ENCODE peak calls at places on chromosome 18, in eight cellular contexts. W, I, F, Y, H, Q, V and R are unnamed samples.
A peak's percentile ranks its signal among the peaks of the same experiment; 100 is the strongest.

GRCh38 chr18:35343488-35343935 is 708 bp downstream of the ZNF24 start:
- DNase-seq in F (no peak), H (no peak), I (no peak), V (no peak), Y (no peak), W (no peak), Q (no peak), R (no peak)

GRCh38 chr18:8139127-8139591 is 470.1 kb upstream of the RAB12 start:
- DNase-seq in H (no peak), I (no peak), Q (peak; percentile 43), W (no peak), F (no peak), Y (no peak), V (no peak), R (no peak)

GRCh38 chr18:50745946-50746345 is 73.9 kb downstream of the MRO start:
- DNase-seq in V (no peak), W (no peak), F (no peak), Q (no peak), Y (no peak), I (no peak), H (no peak), R (no peak)

GRCh38 chr18:21949326-21950015 is 208.9 kb downstream of the MIB1 start:
- DNase-seq in I (no peak), W (no peak), F (no peak), Q (no peak), Y (no peak), V (no peak), H (no peak), R (no peak)

GRCh38 chr18:50528806-50529205 is 31.1 kb upstream of the MAPK4 start:
- DNase-seq in Q (no peak), Y (no peak), H (no peak), W (no peak), F (no peak), I (no peak), V (no peak), R (no peak)

GRCh38 chr18:6497543-6497942 is 82.8 kb upstream of the L3MBTL4 start:
- DNase-seq in W (no peak), V (no peak), H (no peak), Y (no peak), F (no peak), Q (no peak), I (no peak), R (no peak)

GRCh38 chr18:25239636-25240468 is 112.1 kb downstream of the ZNF521 start:
- DNase-seq in Q (no peak), W (no peak), Y (no peak), V (no peak), F (no peak), H (no peak), I (no peak), R (no peak)

GRCh38 chr18:34985963-34986362 is 55.2 kb upstream of the MAPRE2 start:
- DNase-seq in W (no peak), I (no peak), H (no peak), Q (no peak), Y (no peak), V (no peak), F (no peak), R (no peak)

GRCh38 chr18:42929181-42929580 is 186.3 kb downstream of the RIT2 start:
- DNase-seq in I (no peak), Y (no peak), Q (no peak), H (no peak), V (no peak), W (no peak), F (no peak), R (no peak)

GRCh38 chr18:74525741-74526140 is 8.6 kb upstream of the CNDP1 start:
- DNase-seq in V (peak; percentile 52), Y (no peak), I (no peak), W (no peak), H (no peak), F (peak; percentile 40), Q (no peak), R (no peak)

GRCh38 chr18:62663731-62664336 is 51.5 kb upstream of the PHLPP1 start:
- DNase-seq in I (peak; percentile 61), H (no peak), W (no peak), V (no peak), Y (no peak), Q (no peak), F (no peak), R (peak; percentile 85)

GRCh38 chr18:37006742-37007141 is 177.8 kb downstream of the KIAA1328 start:
- DNase-seq in V (no peak), F (no peak), I (no peak), Q (no peak), W (no peak), Y (no peak), H (no peak), R (peak; percentile 54)

GRCh38 chr18:73691118-73691517 is 456.5 kb downstream of the FBXO15 start:
- DNase-seq in I (no peak), H (no peak), W (no peak), V (no peak), F (no peak), Y (no peak), Q (no peak), R (no peak)

GRCh38 chr18:34942276-34942675 is 98.9 kb upstream of the MAPRE2 start:
- DNase-seq in Q (no peak), I (no peak), F (no peak), V (no peak), W (no peak), H (no peak), Y (no peak), R (no peak)

GRCh38 chr18:67504739-67505138 is 11.8 kb downstream of the DSEL start:
- DNase-seq in H (no peak), W (no peak), Q (no peak), F (no peak), V (no peak), Y (no peak), I (no peak), R (no peak)

GRCh38 chr18:68298340-68298739 is 416.6 kb downstream of the TMX3 start:
- DNase-seq in V (no peak), Q (no peak), W (no peak), I (no peak), F (no peak), Y (no peak), H (no peak), R (no peak)

GRCh38 chr18:28109781-28110460 is 67.0 kb downstream of the CDH2 start:
- DNase-seq in F (no peak), V (no peak), W (no peak), I (no peak), H (no peak), Y (no peak), Q (no peak), R (no peak)

GRCh38 chr18:60358516-60358915 is 14.1 kb downstream of the MC4R start:
- DNase-seq in H (no peak), Y (no peak), F (no peak), V (no peak), W (no peak), Q (no peak), I (peak; percentile 3), R (no peak)

GRCh38 chr18:21914739-21915319 is 174.2 kb downstream of the MIB1 start:
- DNase-seq in F (no peak), I (peak; percentile 25), Q (no peak), W (no peak), Y (peak; percentile 59), H (peak; percentile 46), V (no peak), R (peak; percentile 36)

GRCh38 chr18:27717250-27717649 is 459.7 kb downstream of the CDH2 start:
- DNase-seq in I (no peak), H (no peak), W (no peak), F (no peak), V (no peak), Q (no peak), Y (no peak), R (no peak)

GRCh38 chr18:5309888-5310470 is 14.5 kb upstream of the ZBTB14 start:
- DNase-seq in I (no peak), W (no peak), V (no peak), H (no peak), Y (no peak), F (no peak), Q (no peak), R (peak; percentile 67)

GRCh38 chr18:32366586-32367538 is 103.8 kb downstream of the GAREM1 start:
- DNase-seq in I (peak; percentile 24), Y (no peak), V (no peak), F (no peak), W (no peak), H (no peak), Q (no peak), R (no peak)

GRCh38 chr18:41378628-41379027 is 576.4 kb upstream of the PIK3C3 start:
- DNase-seq in Y (no peak), H (peak; percentile 70), F (no peak), Q (no peak), I (peak; percentile 39), V (no peak), W (no peak), R (no peak)

GRCh38 chr18:36572135-36572856 is 256.5 kb downstream of the TPGS2 start:
- DNase-seq in Y (peak; percentile 8), V (no peak), W (no peak), H (peak; percentile 57), I (no peak), Q (peak; percentile 71), F (no peak), R (peak; percentile 67)

GRCh38 chr18:49487711-49488310 is 777 bp upstream of the C18orf32 start:
- DNase-seq in F (no peak), H (no peak), Y (no peak), W (no peak), Q (no peak), V (no peak), I (no peak), R (peak; percentile 27)

GRCh38 chr18:38290229-38290628 is 724.6 kb upstream of the CELF4 start:
- DNase-seq in Q (no peak), H (no peak), I (no peak), F (no peak), W (no peak), Y (no peak), V (no peak), R (no peak)

GRCh38 chr18:35289293-35290069 is 548 bp downstream of the ZSCAN30 start:
- DNase-seq in Y (no peak), F (no peak), I (peak; percentile 2), H (no peak), Q (peak; percentile 49), V (no peak), W (no peak), R (peak; percentile 49)

GRCh38 chr18:46459789-46460455 is 197.1 kb downstream of the LOXHD1 start:
- DNase-seq in Y (no peak), Q (no peak), V (no peak), H (no peak), W (no peak), F (no peak), I (no peak), R (no peak)
- TF ChIP-seq CTCF in Y (no peak), Q (no peak), V (no peak), H (no peak), W (no peak), F (no peak), I (no peak), R (no peak)

GRCh38 chr18:77099501-77100370 is 32.8 kb downstream of the MBP start:
- DNase-seq in Q (no peak), I (no peak), V (no peak), F (no peak), W (no peak), Y (no peak), H (no peak), R (peak; percentile 57)
- H3K4me3 ChIP-seq in Q (no peak overlapping the region), I (no peak overlapping the region), V (no peak overlapping the region), F (no peak overlapping the region), W (no peak overlapping the region), Y (no peak overlapping the region), H (no peak overlapping the region), R (no peak overlapping the region)

GRCh38 chr18:24078391-24078790 is 60.5 kb upstream of the CABYR start:
- DNase-seq in I (no peak), W (no peak), Y (no peak), F (no peak), V (no peak), Q (no peak), H (no peak), R (no peak)
- TF ChIP-seq CTCF in I (no peak), W (no peak), Y (no peak), F (no peak), V (no peak), Q (no peak), H (no peak), R (no peak)

GRCh38 chr18:11750581-11751304 is 61.7 kb downstream of the GNAL start:
- DNase-seq in Y (no peak), F (no peak), V (no peak), H (no peak), Q (no peak), W (no peak), I (no peak), R (no peak)
- H3K4me3 ChIP-seq in Y (no peak overlapping the region), F (peak overlapping the region; percentile 21), V (no peak overlapping the region), H (no peak overlapping the region), Q (no peak overlapping the region), W (no peak overlapping the region), I (no peak overlapping the region), R (no peak overlapping the region)